ENCODE peak calls at places on chromosomes 12 and 14, in ten cellular contexts. P is H4; R is neural crest cell; D is progenitor cell of endocrine pancreas; E is Panc1; L is GM13976; W is GM20000; K is stimulated activated naive CD8-positive, alpha-beta T cell treated with anti-CD3 and anti-CD28 coated beads, Interleukin-15, Interleukin-2, amounts not matched to agents 100 U/mL and 50 U/mL, for 24 hours; Z is AG09309; G is left colon. F is an unnamed sample.

GRCh38 chr12:112900298-112901145 is 6.2 kb upstream of the OAS1 start:
- DNase-seq in W (peak), P (peak), R (peak), L (peak), E (peak), K (peak), Z (no peak), D (no peak), G (no peak), F (peak)

GRCh38 chr14:40464531-40464930 is 1032.3 kb upstream of the FBXO33 start:
- DNase-seq in E (no peak), R (no peak), P (no peak), W (no peak), K (no peak), D (no peak), Z (no peak), L (no peak), G (no peak), F (no peak)

GRCh38 chr12:114858388-114859146 is 174.6 kb upstream of the TBX3 start:
- DNase-seq in Z (no peak), P (no peak), R (no peak), E (no peak), L (no peak), W (no peak), K (no peak), G (no peak), D (no peak), F (no peak)

GRCh38 chr14:55473786-55474185 is 33.4 kb upstream of the TBPL2 start:
- DNase-seq in P (no peak), E (no peak), K (no peak), Z (no peak), G (no peak), D (no peak), W (no peak), L (no peak), R (no peak), F (no peak)

GRCh38 chr14:100755649-100756048 is 29.0 kb downstream of the DLK1 start:
- DNase-seq in K (no peak), E (no peak), Z (no peak), P (no peak), G (no peak), L (no peak), D (no peak), W (no peak), R (no peak), F (no peak)

GRCh38 chr12:51923506-51924365 is 16.4 kb downstream of the ACVRL1 start:
- DNase-seq in D (peak), P (no peak), W (peak), E (peak), L (peak), G (no peak), R (peak), K (peak), Z (no peak), F (peak)

GRCh38 chr14:58709949-58710348 is 72.2 kb downstream of the DACT1 start:
- DNase-seq in W (no peak), E (no peak), G (no peak), P (no peak), Z (no peak), L (no peak), K (no peak), R (no peak), D (no peak), F (no peak)

GRCh38 chr12:55908726-55909512 is 18.8 kb downstream of the PYM1 start:
- DNase-seq in W (no peak), G (no peak), E (no peak), R (no peak), L (no peak), Z (no peak), K (no peak), P (no peak), D (no peak), F (no peak)

GRCh38 chr12:64893961-64894360 is 69.5 kb downstream of the TBC1D30 start:
- DNase-seq in P (peak), K (no peak), D (no peak), R (no peak), E (peak), L (no peak), W (no peak), Z (peak), G (no peak), F (no peak)

F was measured in germinal center.